ENCODE peak calls at places on chromosomes 7 and 10, in five cellular contexts. Y is astrocyte, N is nephron progenitor cell, J is WTC11, T is A549. L is an unnamed sample.

GRCh38 chr7:5671053-5671452 is 110.4 kb downstream of the RNF216 start:
- DNase-seq in J (no peak), N (no peak), T (no peak), Y (no peak), L (no peak)

GRCh38 chr7:77813180-77813579 is 14.6 kb downstream of the PHTF2 start:
- DNase-seq in N (no peak), Y (no peak), J (no peak), T (no peak), L (no peak)

GRCh38 chr7:47087866-47088265 is 494.0 kb downstream of the TNS3 start:
- DNase-seq in J (no peak), T (peak; percentile 6), N (no peak), Y (peak; percentile 47), L (no peak)

GRCh38 chr10:110203500-110204455 is 3.6 kb upstream of the MXI1 start:
- DNase-seq in Y (no peak), N (no peak), J (no peak), T (no peak), L (no peak)

GRCh38 chr10:131161087-131161486 is 150.4 kb downstream of the TCERG1L start:
- DNase-seq in Y (no peak), J (no peak), N (no peak), T (no peak), L (no peak)

GRCh38 chr10:126597206-126597605 is 73.3 kb downstream of the C10orf90 start:
- DNase-seq in Y (peak; percentile 12), N (no peak), T (no peak), J (no peak), L (no peak)

GRCh38 chr7:100400656-100401055 is 27.4 kb downstream of the PILRA start:
- DNase-seq in J (peak; percentile 56), T (peak; percentile 35), Y (no peak), N (peak; percentile 60), L (peak; percentile 72)

GRCh38 chr10:107336061-107336460 is 171.6 kb upstream of the SORCS1 start:
- DNase-seq in N (no peak), Y (no peak), T (no peak), J (no peak), L (peak; percentile 3)

GRCh38 chr7:51123322-51124021 is 193.1 kb downstream of the COBL start:
- DNase-seq in T (peak; percentile 72), J (no peak), Y (peak; percentile 84), N (no peak), L (no peak)

GRCh38 chr7:69257592-69257991 is 340.7 kb upstream of the AUTS2 start:
- DNase-seq in N (no peak), Y (no peak), J (no peak), T (no peak), L (no peak)

GRCh38 chr10:94186722-94187121 is 176.0 kb downstream of the NOC3L start:
- DNase-seq in T (no peak), Y (no peak), N (no peak), J (no peak), L (no peak)

GRCh38 chr7:103446046-103446520 is at the start of gene SLC26A5:
- DNase-seq in T (no peak), Y (no peak), J (peak; percentile 70), N (peak; percentile 76), L (peak; percentile 81)

GRCh38 chr7:100547872-100548271 is 8.9 kb downstream of the AGFG2 start:
- DNase-seq in J (no peak), N (no peak), Y (no peak), T (no peak), L (no peak)

GRCh38 chr10:35375091-35375765 is 38.9 kb downstream of the CCNY start:
- DNase-seq in N (no peak), Y (no peak), J (no peak), T (no peak), L (no peak)

GRCh38 chr10:100307716-100308115 is 21.2 kb upstream of the BLOC1S2 start:
- DNase-seq in T (no peak), N (no peak), Y (peak; percentile 48), J (no peak), L (no peak)

GRCh38 chr10:57849726-57850357 is 417.9 kb downstream of the IPMK start:
- DNase-seq in J (no peak), Y (no peak), T (peak; percentile 33), N (no peak), L (peak; percentile 20)

GRCh38 chr10:23994459-23995046 is 214.4 kb upstream of the KIAA1217 start:
- DNase-seq in T (peak; percentile 52), Y (peak; percentile 20), J (peak; percentile 74), N (peak; percentile 80), L (peak; percentile 79)

GRCh38 chr10:106910666-106911065 is 253.8 kb downstream of the SORCS1 start:
- DNase-seq in Y (no peak), J (no peak), T (no peak), N (no peak), L (no peak)

DNA sequence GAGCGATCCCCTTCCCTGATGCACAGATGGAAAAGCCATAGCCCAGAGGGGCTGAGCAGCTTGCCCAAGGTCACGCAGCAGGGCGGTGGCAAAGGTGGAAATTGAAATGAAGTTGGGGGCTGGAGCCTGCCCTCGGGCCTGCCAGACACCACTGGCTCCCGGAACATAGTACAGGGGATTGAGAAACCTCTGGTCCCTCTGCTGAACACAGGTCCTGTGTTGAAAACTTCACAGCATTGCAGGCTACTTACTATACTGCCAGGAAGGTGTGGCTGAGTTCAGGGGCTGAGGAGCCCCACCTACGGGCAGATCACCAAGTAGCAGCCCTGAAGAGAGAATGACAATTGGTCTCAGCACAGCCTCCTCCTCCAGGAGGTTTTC is 326.7 kb downstream of the PLXNA4 start:
- DNase-seq in N (no peak), Y (no peak), J (peak; percentile 51), T (peak; percentile 59), L (peak; percentile 79)
- TF ChIP-seq CTCF in N (peak; percentile 38), Y (no peak), J (no peak), T (peak; percentile 48), L (peak; percentile 72)

DNA sequence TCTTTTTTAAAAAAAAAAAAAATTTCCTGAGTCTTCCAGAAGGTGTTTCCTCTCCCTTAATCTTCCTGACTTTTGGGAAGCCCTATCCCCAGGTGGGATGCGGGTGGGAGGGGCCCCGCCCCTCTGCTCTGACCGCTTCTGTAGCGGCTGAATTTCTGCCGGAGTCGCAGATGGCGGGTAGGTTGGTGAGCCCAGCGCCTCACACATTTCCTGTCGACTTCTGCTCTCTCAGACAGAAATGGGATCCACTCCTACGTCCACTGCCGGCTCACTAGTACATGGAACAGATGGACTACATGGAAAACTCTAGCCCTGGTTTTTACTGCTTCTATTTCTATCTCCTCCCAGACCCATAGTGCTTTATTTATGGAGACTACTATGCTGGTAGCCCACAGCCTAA is 90.9 kb downstream of the NEUROD6 start:
- DNase-seq in Y (no peak), J (peak; percentile 56), N (no peak), T (no peak), L (peak; percentile 41)
- TF ChIP-seq CTCF in Y (no peak), J (no peak), N (no peak), T (no peak), L (no peak)

DNA sequence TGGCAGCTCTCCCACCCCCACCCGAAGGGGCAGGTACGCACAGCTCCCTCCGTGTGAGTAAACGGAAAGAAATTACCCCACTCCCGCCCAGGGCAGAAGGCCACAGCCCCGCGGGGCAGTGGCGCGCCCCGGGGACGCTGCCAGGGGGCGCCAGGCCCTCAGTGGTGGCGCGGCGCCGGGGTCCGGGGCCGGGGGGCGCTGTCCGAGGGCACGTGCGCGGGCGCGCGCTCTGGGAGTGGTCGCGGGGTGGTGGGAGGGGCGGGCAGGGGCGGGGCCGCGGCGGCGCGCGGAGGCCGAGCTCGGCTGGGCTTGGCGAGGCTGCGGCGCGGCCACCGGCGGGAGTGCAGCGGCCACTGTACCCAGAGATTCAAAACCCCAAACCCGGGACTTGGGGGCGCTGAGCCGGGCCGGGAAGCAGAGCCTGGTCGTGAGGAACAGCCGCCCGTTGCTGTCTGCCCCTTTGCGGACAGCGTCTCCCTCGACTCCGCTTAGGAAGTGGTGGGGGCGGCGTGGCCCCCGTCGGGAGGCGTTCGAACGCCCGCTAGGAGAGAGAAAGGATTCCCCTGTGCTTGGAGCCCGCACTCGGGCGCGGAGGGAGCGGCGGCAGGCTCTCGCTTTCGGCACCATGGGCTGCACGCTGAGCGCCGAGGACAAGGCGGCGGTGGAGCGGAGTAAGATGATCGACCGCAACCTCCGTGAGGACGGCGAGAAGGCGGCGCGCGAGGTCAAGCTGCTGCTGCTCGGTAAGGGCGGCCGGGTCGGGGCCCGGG is at the start of gene GNAI1:
- DNase-seq in T (peak; percentile 78), J (peak; percentile 80), Y (peak; percentile 43), N (peak; percentile 88), L (peak; percentile 84)
- TF ChIP-seq CTCF in T (peak; percentile 86), J (peak; percentile 13), Y (peak; percentile 7), N (peak; percentile 22), L (peak; percentile 55)

GRCh38 chr10:31622993-31623392 is 304.0 kb downstream of the ZEB1 start:
- DNase-seq in N (no peak), T (no peak), J (no peak), Y (peak; percentile 61), L (peak; percentile 28)

GRCh38 chr10:31619410-31620095 is 300.5 kb downstream of the ZEB1 start:
- DNase-seq in T (no peak), N (no peak), J (no peak), Y (no peak), L (no peak)

GRCh38 chr10:31621733-31622132 is 302.7 kb downstream of the ZEB1 start:
- DNase-seq in J (no peak), T (no peak), Y (no peak), N (no peak), L (no peak)

GRCh38 chr10:31618541-31619291 is 299.7 kb downstream of the ZEB1 start:
- DNase-seq in J (no peak), T (no peak), N (peak; percentile 20), Y (peak; percentile 94), L (no peak)

GRCh38 chr10:31620236-31621151 is 301.5 kb downstream of the ZEB1 start:
- DNase-seq in Y (peak; percentile 91), T (peak; percentile 18), J (peak; percentile 80), N (peak; percentile 18), L (peak; percentile 80)
- TF ChIP-seq CTCF in Y (no peak), T (peak; percentile 20), J (peak; percentile 44), N (no peak), L (peak; percentile 70)

L was measured in GM23338.